ENCODE peak calls at places on chromosomes 16 and 17, in nine cellular contexts. X, V, J, Q, D, I, P, F and O are unnamed samples.

GRCh38 chr17:41835214-41835799 is 725 bp downstream of the NT5C3B start:
- DNase-seq in X (no peak), V (no peak), J (no peak), Q (no peak), D (no peak), I (no peak), P (no peak), F (no peak), O (peak; percentile 20)

GRCh38 chr17:9424071-9424640 is 151.5 kb downstream of the STX8 start:
- DNase-seq in X (no peak), V (no peak), J (no peak), Q (no peak), D (no peak), I (no peak), P (no peak), F (no peak), O (no peak)

GRCh38 chr17:78789149-78789662 is 7.1 kb upstream of the CYTH1 start:
- DNase-seq in X (no peak), V (no peak), J (peak; percentile 36), Q (no peak), D (no peak), I (peak; percentile 23), P (no peak), F (no peak), O (no peak)

GRCh38 chr16:75420987-75421819 is 12.1 kb downstream of the CFDP1 start:
- DNase-seq in X (no peak), V (no peak), J (peak; percentile 67), Q (peak; percentile 71), D (no peak), I (peak; percentile 86), P (peak; percentile 88), F (peak; percentile 80), O (peak; percentile 88)

GRCh38 chr17:41026668-41027471 is at the start of gene KRTAP1-5:
- DNase-seq in X (no peak), V (peak; percentile 48), J (no peak), Q (peak; percentile 50), D (no peak), I (no peak), P (no peak), F (no peak), O (no peak)

GRCh38 chr16:85989863-85990643 is 91.1 kb downstream of the IRF8 start:
- DNase-seq in X (no peak), V (no peak), J (no peak), Q (no peak), D (no peak), I (peak; percentile 30), P (no peak), F (no peak), O (no peak)

GRCh38 chr17:81239714-81240555 is 817 bp downstream of the NDUFAF8 start:
- DNase-seq in X (peak; percentile 24), V (no peak), J (no peak), Q (no peak), D (no peak), I (no peak), P (no peak), F (no peak), O (no peak)

GRCh38 chr17:45310380-45311324 is 6.2 kb downstream of the MAP3K14 start:
- DNase-seq in X (no peak), V (no peak), J (no peak), Q (no peak), D (peak; percentile 57), I (no peak), P (no peak), F (no peak), O (no peak)

GRCh38 chr17:627051-627450 is 87.6 kb downstream of the VPS53 start:
- DNase-seq in X (no peak), V (no peak), J (no peak), Q (no peak), D (no peak), I (no peak), P (no peak), F (no peak), O (no peak)

GRCh38 chr17:78120971-78121800 is 7.4 kb downstream of the TMC6 start:
- DNase-seq in X (no peak), V (no peak), J (no peak), Q (no peak), D (no peak), I (no peak), P (no peak), F (no peak), O (no peak)

GRCh38 chr16:49601541-49601940 is 227.9 kb downstream of the C16orf78 start:
- DNase-seq in X (no peak), V (no peak), J (no peak), Q (no peak), D (no peak), I (no peak), P (no peak), F (peak; percentile 50), O (no peak)